ENCODE peak calls at places on chromosomes 4 and X, in four cellular contexts. D is mucosa of descending colon, T is ovary, O is kidney epithelial cell. B is an unnamed sample.

GRCh38 chrX:130120746-130121504 is 10.6 kb upstream of the ELF4 start:
- DNase-seq in O (no peak), T (peak), D (peak), B (peak)

GRCh38 chr4:147640331-147640730 is 23.1 kb downstream of the TMEM184C start:
- DNase-seq in D (no peak), T (no peak), O (no peak), B (peak)

GRCh38 chr4:146643812-146644401 is 5.2 kb downstream of the POU4F2 start:
- DNase-seq in T (no peak), D (no peak), O (peak), B (no peak)

GRCh38 chr4:120801171-120801758 is 121.3 kb downstream of the PRDM5 start:
- DNase-seq in O (no peak), D (no peak), T (no peak), B (peak)

GRCh38 chrX:115233497-115234219 is at the start of gene LRCH2:
- DNase-seq in D (peak), O (no peak), T (peak), B (no peak)

GRCh38 chrX:18649498-18649951 is 22.4 kb downstream of the RS1 start:
- DNase-seq in D (no peak), T (no peak), O (no peak), B (no peak)

GRCh38 chrX:144327515-144327914 is 443.6 kb downstream of the UBE2NL start:
- DNase-seq in D (no peak), O (no peak), T (no peak), B (peak)

GRCh38 chr4:88411491-88412101 is 32.9 kb downstream of the HERC6 start:
- DNase-seq in D (no peak), T (no peak), O (no peak), B (no peak)

GRCh38 chrX:22383988-22384387 is 111.3 kb downstream of the CBLL2 start:
- DNase-seq in T (no peak), O (no peak), D (no peak), B (no peak)

GRCh38 chr4:76896731-76897521 is 1.0 kb downstream of the SOWAHB start:
- DNase-seq in T (peak), D (peak), O (no peak), B (no peak)

GRCh38 chr4:43379001-43379400 is 486.5 kb downstream of the GRXCR1 start:
- DNase-seq in T (no peak), D (no peak), O (no peak), B (no peak)

GRCh38 chr4:171025776-171026175 is 787.4 kb upstream of the GALNTL6 start:
- DNase-seq in T (no peak), O (peak), D (no peak), B (no peak)

GRCh38 chrX:405149-405548 is 18.4 kb upstream of the PPP2R3B start:
- DNase-seq in T (no peak), O (no peak), D (no peak), B (no peak)

GRCh38 chr4:39758176-39758575 is 60.2 kb downstream of the UBE2K start:
- DNase-seq in O (no peak), T (no peak), D (no peak), B (no peak)

GRCh38 chr4:136103616-136104015 is 1428.7 kb downstream of the PCDH18 start:
- DNase-seq in T (no peak), O (no peak), D (no peak), B (no peak)

GRCh38 chrX:9133426-9133825 is 99.5 kb upstream of the FAM9B start:
- DNase-seq in O (no peak), T (no peak), D (no peak), B (no peak)

GRCh38 chr4:145497199-145498149 is 15.8 kb downstream of the SMAD1 start:
- DNase-seq in O (no peak), T (no peak), D (no peak), B (no peak)

GRCh38 chr4:109589119-109589518 is 29.1 kb downstream of the MCUB start:
- DNase-seq in D (no peak), T (no peak), O (no peak), B (no peak)

GRCh38 chrX:19990225-19990518 is 689 bp downstream of the BCLAF3 start:
- DNase-seq in O (no peak), T (no peak), D (no peak), B (no peak)

GRCh38 chr4:183493246-183493645 is 11.6 kb upstream of the ING2 start:
- DNase-seq in O (no peak), T (no peak), D (no peak), B (no peak)

GRCh38 chrX:98111684-98112083 is 1228.0 kb downstream of the RPA4 start:
- DNase-seq in O (no peak), D (no peak), T (no peak), B (no peak)

GRCh38 chrX:49203536-49203935 is 3.5 kb upstream of the SYP start:
- DNase-seq in O (no peak), D (no peak), T (no peak), B (no peak)

GRCh38 chr4:150126880-150127236 is 48.6 kb downstream of the DCLK2 start:
- DNase-seq in O (no peak), D (no peak), T (no peak), B (no peak)
- H3K4me3 ChIP-seq in O (no peak), D (no peak), T (no peak), B (no peak)

GRCh38 chrX:135973025-135973547 is 702 bp downstream of the MMGT1 start:
- DNase-seq in D (no peak), T (no peak), O (no peak), B (no peak)
- TF ChIP-seq CTCF in D (no peak), T (no peak), O (no peak), B (peak)

DNA sequence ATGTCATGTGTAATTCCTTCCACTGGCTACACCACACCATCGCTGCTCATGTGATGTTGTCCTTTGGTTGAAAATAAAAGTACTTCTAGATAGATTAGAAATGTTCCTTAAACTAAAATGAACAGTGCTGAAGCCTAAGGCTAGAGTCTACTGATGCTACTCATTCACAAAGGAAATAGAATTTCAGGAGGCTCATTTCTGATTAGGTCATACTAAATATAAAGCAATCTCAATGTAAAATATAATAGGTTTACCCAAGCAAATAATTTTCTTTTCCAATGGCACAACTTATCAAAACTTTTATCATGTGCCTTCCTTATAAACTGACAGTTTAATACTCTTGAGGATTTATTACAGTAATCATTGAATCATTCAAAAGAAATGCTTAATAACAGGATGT is 130.9 kb upstream of the DKK2 start:
- DNase-seq in D (no peak), T (no peak), O (no peak), B (no peak)
- H3K4me3 ChIP-seq in D (no peak), T (no peak), O (no peak), B (no peak)

DNA sequence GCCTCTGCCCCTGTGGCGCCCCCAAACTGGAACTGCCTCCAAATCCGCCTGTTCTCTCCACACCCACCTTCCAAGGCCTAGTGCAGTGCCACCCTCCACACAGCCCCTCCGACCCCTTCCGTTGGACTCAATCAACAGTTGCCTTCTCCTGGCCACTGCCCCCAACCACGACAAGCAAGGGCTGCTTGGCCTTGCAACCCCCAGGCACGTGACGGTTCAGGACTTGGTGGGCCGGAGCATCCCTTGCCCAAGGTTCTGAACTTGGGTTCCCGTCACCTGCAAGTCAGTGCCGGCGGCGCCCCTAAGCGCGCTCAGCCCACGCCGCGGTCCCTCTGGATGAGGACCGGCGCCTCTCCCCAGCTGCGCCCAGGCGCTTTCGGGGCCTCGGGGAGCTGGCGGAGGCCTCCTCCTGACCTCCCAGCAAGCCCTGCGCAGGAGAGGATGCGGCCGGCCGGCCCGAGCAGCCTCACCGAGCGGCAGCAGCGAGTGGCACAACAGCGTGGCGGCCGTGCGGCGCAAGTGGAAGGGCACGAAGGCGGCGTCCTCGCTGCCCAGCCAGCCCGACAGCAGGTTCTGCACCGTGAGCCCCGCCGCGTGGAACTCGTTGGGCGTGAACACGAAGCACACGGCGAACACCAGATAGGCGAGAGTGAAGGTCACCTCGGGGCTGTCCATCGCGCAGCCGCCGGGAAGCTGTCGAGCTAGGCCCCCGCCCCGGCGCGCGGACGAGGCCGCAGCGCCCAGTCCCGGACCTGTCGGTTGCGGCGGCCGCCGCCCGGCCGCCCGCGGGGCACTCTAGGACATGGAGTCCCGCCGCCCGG is 750 bp downstream of the TMEM129 start:
- DNase-seq in O (no peak), D (peak), T (peak), B (no peak)
- TF ChIP-seq CTCF in O (no peak), D (no peak), T (no peak), B (no peak)

GRCh38 chrX:15888062-15888461 is 33.4 kb upstream of the AP1S2 start:
- DNase-seq in O (no peak), D (no peak), T (no peak), B (no peak)

GRCh38 chrX:15882704-15883539 is 28.3 kb upstream of the AP1S2 start:
- DNase-seq in D (no peak), O (no peak), T (no peak), B (no peak)

GRCh38 chrX:15881498-15881897 is 26.9 kb upstream of the AP1S2 start:
- DNase-seq in D (no peak), O (no peak), T (no peak), B (no peak)

DNA sequence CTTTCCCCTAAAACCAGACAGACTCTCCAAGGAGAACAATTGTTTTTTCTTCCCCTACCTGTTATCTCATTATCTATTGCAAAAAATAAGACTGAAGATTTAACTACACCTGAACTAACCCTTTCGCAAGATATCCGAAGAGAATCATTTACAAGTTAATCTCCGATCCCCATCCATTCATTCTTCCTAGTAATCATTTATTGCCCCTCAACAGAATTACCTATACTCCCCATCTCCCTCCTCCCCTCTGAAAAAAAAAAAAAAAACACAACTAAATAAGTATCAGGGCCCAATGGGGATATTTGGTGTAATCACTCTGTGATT is 28.9 kb upstream of the AP1S2 start:
- DNase-seq in D (no peak), T (no peak), O (no peak), B (no peak)
- H3K4me3 ChIP-seq in D (no peak), T (no peak), O (no peak), B (no peak)

DNA sequence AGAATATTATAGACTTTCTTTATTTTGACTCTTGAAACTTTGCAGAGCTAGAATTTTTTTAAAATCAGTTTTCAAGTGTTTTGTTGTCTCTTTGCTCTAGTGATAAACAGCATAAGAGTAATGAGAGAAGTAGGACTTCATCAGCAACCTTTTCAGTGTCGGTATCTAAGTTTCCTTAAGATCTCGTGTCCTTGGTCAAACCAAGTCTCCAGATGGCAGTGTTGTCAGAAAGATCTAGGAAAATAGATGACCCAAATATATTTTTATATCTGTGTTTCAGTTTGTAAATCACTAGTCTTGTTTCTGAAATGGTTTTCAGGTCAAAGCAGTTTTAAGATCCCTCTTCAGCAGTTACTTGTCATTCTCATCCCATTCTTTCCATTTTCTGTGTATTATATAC is 438.3 kb downstream of the RAPGEF2 start:
- DNase-seq in D (no peak), T (no peak), O (no peak), B (no peak)
- TF ChIP-seq CTCF in D (no peak), T (no peak), O (no peak), B (no peak)

GRCh38 chr4:56465599-56466295 is 1.7 kb upstream of the SRP72 start:
- DNase-seq in O (no peak), T (no peak), D (no peak), B (no peak)
- H3K4me3 ChIP-seq in O (peak), T (peak), D (no peak), B (peak)

GRCh38 chr4:24244663-24245519 is 339.5 kb downstream of the DHX15 start:
- DNase-seq in D (no peak), T (no peak), O (no peak), B (no peak)

GRCh38 chr4:24237709-24238108 is 346.6 kb downstream of the DHX15 start:
- DNase-seq in O (no peak), D (no peak), T (no peak), B (no peak)

GRCh38 chr4:24236532-24236931 is 346.7 kb upstream of the PPARGC1A start:
- DNase-seq in O (no peak), D (no peak), T (no peak), B (no peak)

GRCh38 chr4:24243641-24244040 is 340.7 kb downstream of the DHX15 start:
- DNase-seq in D (no peak), O (no peak), T (no peak), B (no peak)

DNA sequence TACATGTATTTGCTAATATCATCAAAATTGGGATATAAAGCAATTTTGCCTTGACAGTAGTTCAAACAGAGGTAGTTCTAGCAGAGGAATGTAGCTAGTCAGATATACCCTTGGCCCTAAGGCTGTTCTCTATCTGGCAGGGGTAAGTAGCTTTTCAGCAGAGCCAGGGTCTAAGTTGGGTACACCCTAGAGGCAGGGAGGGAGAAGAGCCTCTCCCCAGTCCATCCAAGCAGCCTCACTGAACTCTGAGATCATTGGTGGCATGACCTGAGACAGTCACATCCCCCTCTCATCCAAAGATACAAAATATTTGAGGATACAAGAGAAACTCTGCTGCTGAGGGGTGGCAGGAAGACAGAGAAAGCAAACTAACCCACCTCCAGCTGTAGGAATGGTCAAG is 343.7 kb downstream of the DHX15 start:
- DNase-seq in D (no peak), T (no peak), O (no peak), B (no peak)
- TF ChIP-seq CTCF in D (no peak), T (no peak), O (no peak), B (no peak)

GRCh38 chr4:185915271-185915670 is 103.3 kb upstream of the SORBS2 start:
- DNase-seq in T (no peak), O (no peak), D (no peak), B (no peak)

GRCh38 chr4:185916231-185916630 is 104.2 kb upstream of the SORBS2 start:
- DNase-seq in D (no peak), O (no peak), T (no peak), B (no peak)

GRCh38 chr4:185915817-185916216 is 103.8 kb upstream of the SORBS2 start:
- DNase-seq in D (no peak), O (no peak), T (no peak), B (no peak)

GRCh38 chr4:185912779-185913178 is 100.8 kb upstream of the SORBS2 start:
- DNase-seq in D (no peak), T (no peak), O (no peak), B (peak)

GRCh38 chr4:185914583-185915199 is 102.7 kb upstream of the SORBS2 start:
- DNase-seq in T (no peak), O (peak), D (no peak), B (peak)
- H3K4me3 ChIP-seq in T (no peak), O (no peak), D (no peak), B (no peak)